ENCODE peak calls at places on chromosomes 1 and 21, in nine cellular contexts. W, L, F, T, S, V, R, U and C are unnamed samples.

GRCh38 chr1:27192039-27192529 is 37.2 kb upstream of the SLC9A1 start:
- DNase-seq in W (no peak), L (no peak), F (no peak), T (peak), S (no peak), V (no peak), R (no peak), U (no peak), C (peak)

GRCh38 chr1:153439273-153439672 is 21.2 kb downstream of the S100A7 start:
- DNase-seq in W (no peak), L (no peak), F (no peak), T (no peak), S (no peak), V (no peak), R (no peak), U (no peak), C (no peak)

GRCh38 chr1:167081594-167081993 is 8.6 kb downstream of the GPA33 start:
- DNase-seq in W (no peak), L (no peak), F (no peak), T (no peak), S (no peak), V (no peak), R (no peak), U (no peak), C (no peak)

GRCh38 chr1:204213668-204214662 is at the start of gene GOLT1A:
- DNase-seq in W (peak), L (peak), F (peak), T (peak), S (no peak), V (peak), R (peak), U (peak), C (peak)

GRCh38 chr1:228197555-228198147 is 10.2 kb upstream of the OBSCN start:
- DNase-seq in W (no peak), L (no peak), F (no peak), T (no peak), S (no peak), V (no peak), R (no peak), U (peak), C (no peak)

GRCh38 chr1:101227837-101228236 is 9.0 kb upstream of the S1PR1 start:
- DNase-seq in W (no peak), L (no peak), F (no peak), T (no peak), S (no peak), V (no peak), R (no peak), U (no peak), C (no peak)

GRCh38 chr1:109011335-109011734 is 30.6 kb downstream of the WDR47 start:
- DNase-seq in W (no peak), L (no peak), F (no peak), T (no peak), S (no peak), V (no peak), R (no peak), U (no peak), C (no peak)

GRCh38 chr1:117237701-117238413 is 27.1 kb upstream of the VTCN1 start:
- DNase-seq in W (no peak), L (no peak), F (no peak), T (no peak), S (no peak), V (no peak), R (no peak), U (no peak), C (peak)

GRCh38 chr1:23566304-23566703 is 7.0 kb upstream of the ID3 start:
- DNase-seq in W (no peak), L (no peak), F (no peak), T (no peak), S (no peak), V (no peak), R (no peak), U (no peak), C (no peak)

GRCh38 chr1:167922611-167923074 is 8.7 kb upstream of the ADCY10 start:
- DNase-seq in W (no peak), L (no peak), F (no peak), T (no peak), S (no peak), V (no peak), R (no peak), U (no peak), C (no peak)

GRCh38 chr1:50080904-50081586 is 27.7 kb upstream of the ELAVL4 start:
- DNase-seq in W (no peak), L (no peak), F (no peak), T (no peak), S (no peak), V (no peak), R (no peak), U (no peak), C (no peak)

GRCh38 chr1:103108525-103109150 is 316 bp upstream of the COL11A1 start:
- DNase-seq in W (no peak), L (peak), F (no peak), T (no peak), S (no peak), V (peak), R (no peak), U (no peak), C (no peak)

GRCh38 chr21:17699524-17700189 is 87.0 kb upstream of the BTG3 start:
- DNase-seq in W (no peak), L (no peak), F (no peak), T (no peak), S (no peak), V (no peak), R (no peak), U (no peak), C (no peak)
- H3K27ac ChIP-seq in W (no peak), L (no peak), F (no peak), T (no peak), S (no peak), V (no peak), R (no peak), U (no peak), C (no peak)

GRCh38 chr21:45317401-45318145 is 29.9 kb upstream of the POFUT2 start:
- DNase-seq in W (no peak), L (peak), F (peak), T (no peak), S (no peak), V (no peak), R (no peak), U (no peak), C (no peak)

GRCh38 chr21:45316871-45317400 is 29.2 kb upstream of the POFUT2 start:
- DNase-seq in W (no peak), L (peak), F (no peak), T (no peak), S (no peak), V (no peak), R (no peak), U (no peak), C (no peak)

GRCh38 chr21:45319461-45320211 is 31.9 kb upstream of the POFUT2 start:
- DNase-seq in W (no peak), L (peak), F (no peak), T (no peak), S (no peak), V (no peak), R (no peak), U (peak), C (no peak)

GRCh38 chr21:45318556-45319341 is 31.1 kb upstream of the POFUT2 start:
- DNase-seq in W (no peak), L (peak), F (no peak), T (peak), S (no peak), V (no peak), R (no peak), U (peak), C (no peak)

DNA sequence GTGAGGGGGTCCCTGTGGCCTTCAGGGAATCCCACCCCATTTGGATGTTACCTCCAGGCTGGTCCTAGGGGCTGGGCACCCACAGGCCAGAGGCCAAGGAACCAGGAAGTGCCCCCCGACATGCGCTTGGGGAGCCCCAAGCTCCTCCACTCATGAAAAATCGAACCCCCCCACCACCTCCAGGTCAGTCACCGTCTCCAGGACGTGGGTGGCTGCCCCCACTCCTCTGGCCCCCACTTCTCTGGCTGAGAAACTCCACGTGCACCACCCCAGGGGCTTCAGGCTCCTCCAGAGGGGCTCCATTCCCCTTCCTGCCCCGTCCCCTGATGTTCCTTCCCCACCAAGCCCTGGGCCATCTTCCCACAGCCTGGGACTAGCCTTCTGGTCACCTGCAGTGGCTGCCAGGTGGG is 30.5 kb upstream of the POFUT2 start:
- DNase-seq in W (no peak), L (peak), F (no peak), T (no peak), S (no peak), V (no peak), R (no peak), U (no peak), C (no peak)
- H3K27ac ChIP-seq in W (no peak), L (peak), F (peak), T (peak), S (no peak), V (peak), R (no peak), U (peak), C (no peak)

GRCh38 chr1:213535679-213536078 is 452.1 kb upstream of the PROX1 start:
- DNase-seq in W (no peak), L (no peak), F (no peak), T (no peak), S (no peak), V (no peak), R (no peak), U (no peak), C (no peak)

GRCh38 chr1:213531369-213532310 is 456.1 kb upstream of the PROX1 start:
- DNase-seq in W (no peak), L (no peak), F (no peak), T (no peak), S (no peak), V (no peak), R (no peak), U (no peak), C (no peak)

GRCh38 chr1:213533125-213533524 is 454.6 kb upstream of the PROX1 start:
- DNase-seq in W (no peak), L (no peak), F (no peak), T (no peak), S (no peak), V (no peak), R (no peak), U (no peak), C (no peak)

GRCh38 chr1:213530607-213531320 is 457.0 kb upstream of the PROX1 start:
- DNase-seq in W (no peak), L (no peak), F (no peak), T (no peak), S (no peak), V (no peak), R (no peak), U (peak), C (no peak)
- H3K27ac ChIP-seq in W (no peak), L (no peak), F (no peak), T (no peak), S (no peak), V (no peak), R (no peak), U (no peak), C (no peak)

GRCh38 chr1:183632964-183633363 is 2.6 kb downstream of the ARPC5 start:
- DNase-seq in W (no peak), L (no peak), F (no peak), T (no peak), S (no peak), V (no peak), R (no peak), U (no peak), C (no peak)
- H3K27ac ChIP-seq in W (peak), L (no peak), F (no peak), T (peak), S (peak), V (no peak), R (peak), U (peak), C (no peak)

DNA sequence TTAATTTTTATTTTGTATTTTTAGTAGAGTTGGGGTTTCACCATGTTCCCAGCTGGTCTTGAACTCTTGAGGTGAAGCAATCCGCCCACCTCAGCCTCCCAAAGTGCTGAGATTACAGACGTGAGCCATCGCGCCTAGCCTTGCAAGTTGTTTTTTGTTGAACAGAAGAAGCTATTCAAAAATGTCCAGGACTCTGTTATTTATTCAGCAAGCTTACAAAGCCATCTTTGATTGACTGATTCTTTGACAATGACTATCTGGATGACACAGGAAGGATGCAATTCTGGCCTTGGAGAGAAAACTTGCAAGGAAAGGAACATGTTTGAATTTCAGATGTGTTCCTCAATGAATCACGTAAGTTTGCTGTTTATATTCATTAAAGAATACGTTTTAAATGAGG is 63.5 kb downstream of the MAP3K7CL start:
- DNase-seq in W (no peak), L (no peak), F (no peak), T (no peak), S (no peak), V (no peak), R (no peak), U (no peak), C (no peak)
- H3K27ac ChIP-seq in W (no peak), L (no peak), F (no peak), T (no peak), S (no peak), V (no peak), R (no peak), U (peak), C (no peak)

DNA sequence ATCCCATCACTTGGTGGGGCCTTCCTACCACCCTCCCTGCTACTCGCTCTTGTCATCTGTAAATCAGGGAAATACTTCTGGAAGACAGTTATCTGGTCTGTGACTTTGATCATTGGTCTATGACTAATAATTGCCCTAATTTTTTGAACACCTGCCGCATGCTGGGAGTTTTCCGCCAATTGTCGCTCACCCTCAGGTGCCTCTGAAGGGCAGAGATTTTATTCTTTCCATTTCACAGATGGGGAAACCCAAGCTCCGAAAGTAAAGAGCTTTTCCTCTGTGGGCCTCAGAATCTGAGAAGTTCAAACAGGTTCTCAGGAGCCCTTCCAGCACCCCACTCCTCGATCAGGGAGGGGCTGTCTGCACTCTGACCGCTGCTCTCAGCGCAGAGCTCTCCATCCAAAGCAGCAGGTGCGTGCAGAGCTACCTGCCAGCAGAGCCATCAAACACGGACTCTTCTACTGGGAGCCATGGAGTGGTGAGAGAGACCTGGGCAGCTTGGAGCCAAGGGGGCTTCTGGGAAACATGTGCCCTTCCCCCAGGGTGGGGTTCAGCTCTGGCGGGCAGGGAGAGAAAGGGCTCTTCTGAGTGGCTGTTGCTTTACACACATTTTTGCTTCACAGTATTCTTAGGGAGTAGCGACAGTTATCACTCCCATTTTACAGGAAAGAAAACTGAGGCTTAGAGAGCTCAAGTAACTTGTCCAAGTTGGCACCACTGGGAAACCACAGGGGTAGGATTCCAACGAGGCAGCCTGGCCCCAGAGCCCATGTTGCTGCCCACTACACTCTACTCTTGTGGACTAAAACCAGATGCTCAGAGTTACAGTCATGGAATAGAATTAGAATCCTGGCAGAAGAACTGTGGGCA is 5.8 kb upstream of the RUNX3 start:
- DNase-seq in W (no peak), L (no peak), F (no peak), T (no peak), S (no peak), V (no peak), R (no peak), U (no peak), C (no peak)
- H3K27ac ChIP-seq in W (no peak), L (no peak), F (no peak), T (no peak), S (no peak), V (no peak), R (no peak), U (no peak), C (no peak)

DNA sequence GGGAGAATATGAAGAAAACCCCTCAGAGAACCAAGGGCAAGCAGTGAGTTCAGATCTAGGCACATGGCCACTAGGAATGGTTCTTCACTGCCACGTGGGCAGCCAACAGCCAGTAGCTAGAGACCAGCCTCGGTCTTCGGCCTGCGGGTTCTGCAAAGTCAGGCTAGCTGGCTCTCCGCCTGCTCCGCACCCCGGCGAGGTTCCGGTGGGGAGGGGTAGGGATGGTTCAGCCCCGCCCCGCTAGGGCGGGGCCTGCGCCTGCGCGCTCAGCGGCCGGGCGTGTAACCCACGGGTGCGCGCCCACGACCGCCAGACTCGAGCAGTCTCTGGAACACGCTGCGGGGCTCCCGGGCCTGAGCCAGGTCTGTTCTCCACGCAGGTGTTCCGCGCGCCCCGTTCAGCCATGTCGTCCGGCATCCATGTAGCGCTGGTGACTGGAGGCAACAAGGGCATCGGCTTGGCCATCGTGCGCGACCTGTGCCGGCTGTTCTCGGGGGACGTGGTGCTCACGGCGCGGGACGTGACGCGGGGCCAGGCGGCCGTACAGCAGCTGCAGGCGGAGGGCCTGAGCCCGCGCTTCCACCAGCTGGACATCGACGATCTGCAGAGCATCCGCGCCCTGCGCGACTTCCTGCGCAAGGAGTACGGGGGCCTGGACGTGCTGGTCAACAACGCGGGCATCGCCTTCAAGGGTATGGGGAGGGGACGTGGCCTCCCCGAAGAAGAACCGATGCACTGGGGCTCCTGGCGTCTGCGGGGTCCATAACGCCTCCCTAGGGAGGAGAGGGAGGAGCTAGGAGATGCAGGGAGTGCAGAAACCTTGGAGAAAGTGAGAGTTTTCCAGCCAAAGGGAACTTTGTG is at the start of gene CBR1:
- DNase-seq in W (peak), L (peak), F (peak), T (peak), S (peak), V (peak), R (peak), U (peak), C (peak)
- H3K27ac ChIP-seq in W (peak), L (peak), F (peak), T (peak), S (peak), V (peak), R (peak), U (peak), C (peak)

GRCh38 chr1:170619167-170620030 is 44.5 kb upstream of the PRRX1 start:
- DNase-seq in W (no peak), L (no peak), F (no peak), T (no peak), S (no peak), V (no peak), R (no peak), U (no peak), C (peak)

GRCh38 chr1:170618418-170618817 is 45.5 kb upstream of the PRRX1 start:
- DNase-seq in W (no peak), L (no peak), F (no peak), T (no peak), S (no peak), V (no peak), R (no peak), U (no peak), C (no peak)

GRCh38 chr1:170620164-170620563 is 43.8 kb upstream of the PRRX1 start:
- DNase-seq in W (no peak), L (no peak), F (no peak), T (no peak), S (no peak), V (no peak), R (no peak), U (no peak), C (no peak)

GRCh38 chr1:170624141-170624540 is 39.8 kb upstream of the PRRX1 start:
- DNase-seq in W (no peak), L (no peak), F (no peak), T (no peak), S (no peak), V (no peak), R (no peak), U (no peak), C (no peak)

DNA sequence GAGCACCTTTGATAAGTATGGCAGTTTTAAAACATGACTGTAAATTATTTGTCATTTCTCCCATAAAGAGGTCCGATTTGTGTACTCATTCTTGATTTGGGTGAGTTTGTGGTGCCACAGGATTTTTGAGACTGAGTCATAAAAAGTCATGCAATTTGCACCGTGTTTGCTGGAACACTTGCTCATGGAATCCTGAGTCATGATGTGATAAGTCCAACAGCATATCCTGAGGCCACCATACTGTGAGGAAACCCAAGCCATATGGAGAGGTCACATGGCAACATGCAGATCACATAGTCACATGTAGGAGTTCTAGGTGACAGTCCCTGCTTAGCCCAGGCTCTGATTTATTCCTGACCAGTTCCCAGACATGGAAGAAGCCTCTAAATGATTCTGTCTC is 40.8 kb upstream of the PRRX1 start:
- DNase-seq in W (no peak), L (no peak), F (peak), T (no peak), S (no peak), V (no peak), R (no peak), U (no peak), C (peak)
- H3K27ac ChIP-seq in W (no peak), L (no peak), F (no peak), T (no peak), S (no peak), V (no peak), R (no peak), U (no peak), C (peak)

DNA sequence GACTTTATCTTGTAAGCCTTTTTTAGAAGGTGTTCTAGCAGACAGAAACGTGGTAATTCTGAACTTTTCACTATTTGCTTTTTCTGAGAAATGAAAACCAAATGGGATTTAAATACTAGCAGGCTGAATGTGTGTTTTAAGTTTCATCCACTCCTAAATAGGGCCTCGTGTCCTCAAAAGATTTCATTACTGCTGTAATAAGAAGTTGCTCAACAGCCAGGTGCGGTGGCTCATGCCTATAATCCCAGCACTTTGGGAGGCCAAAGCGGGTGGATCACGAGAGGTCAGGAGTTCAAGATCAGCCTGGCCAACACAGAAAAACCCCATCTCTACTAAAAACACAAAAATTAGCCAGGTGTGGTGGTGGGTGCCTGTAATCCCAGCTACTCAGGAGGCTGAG is 44.6 kb upstream of the FMO2 start:
- DNase-seq in W (no peak), L (no peak), F (no peak), T (no peak), S (no peak), V (no peak), R (no peak), U (no peak), C (no peak)
- H3K27ac ChIP-seq in W (no peak), L (peak), F (no peak), T (no peak), S (no peak), V (peak), R (no peak), U (peak), C (no peak)

GRCh38 chr1:160071289-160071688 is 1.3 kb upstream of the KCNJ10 start:
- DNase-seq in W (no peak), L (no peak), F (no peak), T (no peak), S (no peak), V (no peak), R (no peak), U (no peak), C (no peak)
- H3K27ac ChIP-seq in W (no peak), L (no peak), F (no peak), T (no peak), S (no peak), V (no peak), R (no peak), U (no peak), C (no peak)